ENCODE peak calls at places on chromosomes 2 and 18, in eight cellular contexts. R is PC-9, L is stomach, Z is adrenal gland, P is AG09309, X is Caco-2, E is uterus, F is astrocyte of the spinal cord. O is an unnamed sample.

GRCh38 chr2:130787841-130788240 is 32.5 kb downstream of the AMER3 start:
- DNase-seq in P (no peak), R (no peak), E (no peak), L (no peak), X (no peak), F (no peak), Z (no peak), O (no peak)

GRCh38 chr2:25252291-25253152 is 84.1 kb upstream of the POMC start:
- DNase-seq in E (peak; percentile 67), P (no peak), Z (no peak), L (peak; percentile 61), R (peak; percentile 72), X (peak; percentile 90), F (peak; percentile 62), O (peak; percentile 29)

GRCh38 chr2:217732995-217733394 is 269.8 kb downstream of the TNS1 start:
- DNase-seq in R (no peak), Z (no peak), F (no peak), E (peak; percentile 26), L (no peak), P (peak; percentile 41), X (no peak), O (peak; percentile 41)

GRCh38 chr2:150389487-150389886 is 98.0 kb downstream of the RND3 start:
- DNase-seq in P (no peak), R (no peak), L (no peak), Z (no peak), E (no peak), F (no peak), X (no peak), O (no peak)

GRCh38 chr18:58535340-58536186 is 93.3 kb downstream of the ALPK2 start:
- DNase-seq in L (no peak), R (no peak), X (no peak), P (no peak), Z (no peak), F (no peak), E (no peak), O (no peak)

GRCh38 chr2:16021611-16022363 is 81.4 kb downstream of the MYCN start:
- DNase-seq in L (no peak), P (no peak), Z (no peak), E (no peak), R (no peak), X (no peak), F (no peak), O (no peak)

GRCh38 chr18:50973367-50974126 is 5.7 kb downstream of the ELAC1 start:
- DNase-seq in F (peak; percentile 20), X (no peak), Z (peak; percentile 33), L (no peak), E (no peak), R (no peak), P (no peak), O (peak; percentile 84)

GRCh38 chr2:212537311-212538155 is 1.1 kb downstream of the ERBB4 start:
- DNase-seq in Z (peak; percentile 18), P (no peak), L (peak; percentile 50), X (peak; percentile 34), R (peak; percentile 19), E (no peak), F (no peak), O (no peak)

GRCh38 chr2:96065381-96065930 is 30.7 kb upstream of the GPAT2 start:
- DNase-seq in E (no peak), R (no peak), L (no peak), Z (no peak), F (no peak), X (no peak), P (no peak), O (no peak)

GRCh38 chr18:47247833-47248609 is 3.4 kb downstream of the SKOR2 start:
- DNase-seq in L (no peak), Z (no peak), F (no peak), P (no peak), E (no peak), X (no peak), R (no peak), O (no peak)

GRCh38 chr2:207334631-207335371 is 169.1 kb upstream of the KLF7 start:
- DNase-seq in X (no peak), R (peak; percentile 57), E (peak; percentile 79), P (peak; percentile 93), F (peak; percentile 99), L (peak; percentile 53), Z (peak; percentile 72), O (peak; percentile 96)

GRCh38 chr2:212427031-212427430 is 111.6 kb downstream of the ERBB4 start:
- DNase-seq in R (no peak), F (no peak), Z (no peak), P (no peak), X (no peak), L (no peak), E (no peak), O (no peak)

GRCh38 chr2:217953011-217953481 is 49.7 kb downstream of the TNS1 start:
- DNase-seq in X (peak; percentile 13), F (no peak), E (peak; percentile 75), P (no peak), R (no peak), L (peak; percentile 58), Z (no peak), O (no peak)

GRCh38 chr2:40558772-40559171 is 106.9 kb upstream of the SLC8A1 start:
- DNase-seq in R (no peak), F (no peak), E (no peak), P (no peak), L (no peak), X (no peak), Z (no peak), O (no peak)

GRCh38 chr2:176826356-176826755 is 386.2 kb upstream of the HNRNPA3 start:
- DNase-seq in X (no peak), F (no peak), E (no peak), L (no peak), Z (no peak), P (no peak), R (no peak), O (no peak)

GRCh38 chr2:84884396-84884795 is 3.5 kb upstream of the TRABD2A start:
- DNase-seq in E (no peak), P (no peak), F (no peak), R (no peak), X (no peak), L (no peak), Z (no peak), O (peak; percentile 40)

GRCh38 chr18:23838233-23838632 is 149.0 kb downstream of the LAMA3 start:
- DNase-seq in X (no peak), F (no peak), E (no peak), P (no peak), L (no peak), Z (no peak), R (no peak), O (no peak)

DNA sequence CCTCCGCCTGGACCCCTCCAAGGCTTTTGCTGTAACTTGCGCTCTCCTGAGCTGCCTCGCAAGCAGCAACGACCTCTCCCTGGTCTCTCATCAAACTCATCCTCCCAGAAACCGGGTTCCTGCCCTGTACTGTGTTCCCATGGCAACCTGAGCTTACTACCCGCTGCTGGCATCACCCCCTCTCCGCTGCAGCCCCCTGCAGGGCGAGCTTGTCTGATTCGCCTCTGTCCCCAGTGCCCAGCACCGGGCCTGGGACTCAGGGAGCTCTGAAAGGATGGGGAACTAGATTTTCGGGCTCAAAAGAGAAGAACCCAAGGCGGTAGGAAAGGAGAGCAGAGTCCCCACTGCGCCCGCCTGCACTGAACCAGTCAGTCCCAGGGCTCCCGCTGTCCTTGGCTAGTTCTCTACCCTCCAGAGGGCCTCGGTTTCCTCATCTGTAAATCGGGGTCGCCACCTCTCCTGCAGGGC is 452 bp downstream of the HS1BP3 start:
- DNase-seq in E (no peak), F (no peak), L (no peak), X (no peak), P (no peak), Z (peak; percentile 55), R (no peak), O (no peak)
- TF ChIP-seq CTCF in E (no peak), F (no peak), L (no peak), X (no peak), P (no peak), Z (no peak), R (no peak), O (no peak)

DNA sequence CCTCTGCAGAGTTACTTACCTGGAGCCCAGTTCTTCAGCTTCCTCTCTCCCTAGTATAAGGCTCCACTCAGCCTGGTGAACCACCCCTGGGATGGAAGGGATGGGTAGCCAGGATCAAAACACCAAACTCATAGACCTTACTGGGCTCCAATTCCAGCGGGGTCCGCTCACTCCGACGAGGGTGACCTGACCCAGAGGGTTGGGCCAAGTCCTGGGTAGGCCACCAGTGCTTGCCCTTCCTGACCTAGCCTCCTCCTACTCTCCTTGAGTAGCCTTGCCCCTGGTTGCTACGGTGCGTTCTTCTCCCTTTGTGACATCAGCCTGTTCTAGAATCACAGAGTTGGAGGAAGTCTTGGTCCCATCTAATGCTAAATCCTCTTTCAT is 513 bp upstream of the STAT4 start:
- DNase-seq in X (no peak), R (no peak), E (no peak), L (no peak), P (no peak), Z (no peak), F (no peak), O (no peak)
- H3K4me3 ChIP-seq in X (no peak overlapping the region), R (peak overlapping the region; percentile 86), E (no peak overlapping the region), L (peak overlapping the region; percentile 63), P (no peak overlapping the region), Z (no peak overlapping the region), F (no peak overlapping the region), O (no peak overlapping the region)

GRCh38 chr2:54052825-54053718 is 62.3 kb upstream of the ACYP2 start:
- DNase-seq in Z (no peak), E (no peak), X (no peak), R (no peak), P (no peak), L (no peak), F (no peak), O (peak; percentile 52)
- TF ChIP-seq CTCF in Z (no peak), E (no peak), X (peak; percentile 29), R (no peak), P (peak; percentile 35), L (no peak), F (peak; percentile 30), O (peak; percentile 26)

GRCh38 chr18:10727477-10727876 is 201.7 kb downstream of the NAPG start:
- DNase-seq in F (no peak), X (no peak), E (no peak), P (peak; percentile 13), L (no peak), Z (no peak), R (no peak), O (no peak)

GRCh38 chr18:10724666-10725065 is 198.8 kb downstream of the NAPG start:
- DNase-seq in P (no peak), Z (no peak), X (no peak), R (no peak), L (no peak), E (no peak), F (no peak), O (no peak)

DNA sequence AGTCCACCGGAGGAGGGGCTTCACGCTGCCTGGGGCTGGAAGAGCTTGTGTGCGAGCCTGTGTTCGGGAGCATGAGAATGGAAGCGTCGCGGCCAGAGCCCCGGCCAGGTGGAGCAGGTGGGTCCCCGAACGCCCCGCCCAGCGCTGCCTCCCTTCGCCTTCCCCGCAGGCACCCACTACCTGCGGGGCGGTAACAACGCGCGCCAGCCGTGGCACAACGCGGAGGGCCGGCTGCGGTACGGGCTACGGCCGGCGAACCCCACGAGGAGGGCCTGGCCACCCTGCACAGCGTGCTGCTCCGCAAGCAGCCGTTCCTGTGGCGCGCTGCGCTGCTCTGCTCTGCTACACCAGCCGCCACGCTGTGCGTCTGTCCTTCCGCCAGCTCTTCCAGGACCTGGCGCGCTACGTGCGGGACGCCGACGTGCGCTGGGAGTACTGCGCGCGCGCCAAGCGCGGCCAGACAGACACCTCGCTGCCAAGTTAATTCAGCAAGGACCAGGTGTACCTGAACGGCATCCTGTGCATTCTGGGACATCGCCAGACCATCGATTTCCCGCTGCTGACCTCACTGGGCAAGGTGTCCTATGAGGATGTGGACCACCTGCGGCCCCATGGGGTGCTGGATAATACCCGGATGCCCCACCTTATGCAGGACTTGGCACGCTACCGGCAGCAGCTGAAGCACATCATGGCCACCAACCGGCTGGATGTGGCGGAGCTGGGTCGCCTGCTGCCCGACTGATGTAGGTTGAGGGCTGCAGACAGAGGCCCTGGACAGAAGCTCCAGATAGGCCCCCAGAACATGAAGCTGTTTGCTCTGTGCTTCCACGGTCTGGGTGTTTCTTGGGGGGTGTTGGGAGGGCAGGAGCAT is 200.6 kb downstream of the NAPG start:
- DNase-seq in R (no peak), P (no peak), Z (no peak), F (no peak), X (no peak), L (no peak), E (no peak), O (no peak)
- H3K4me3 ChIP-seq in R (no peak overlapping the region), P (no peak overlapping the region), Z (no peak overlapping the region), F (no peak overlapping the region), X (no peak overlapping the region), L (peak overlapping the region; percentile 24), E (no peak overlapping the region), O (no peak overlapping the region)

O was measured in foreskin fibroblast.